ENCODE peak calls at places on chromosomes 11 and 22, in seven cellular contexts. One of them, this sample, is unnamed.
A peak's percentile ranks its signal among the peaks of the same experiment; 100 is the strongest.

GRCh38 chr11:13928566-13929251 is 33.8 kb upstream of the SPON1 start:
- DNase-seq in fibroblast of lung: peak; percentile 65
- DNase-seq in tibial artery: no peak
- DNase-seq in pancreas: no peak
- DNase-seq in neuronal stem cell: no peak
- DNase-seq in right lobe of liver: no peak
- DNase-seq in transverse colon: no peak
- DNase-seq in this sample: peak; percentile 63

GRCh38 chr11:1752907-1753425 is 2.6 kb upstream of the IFITM10 start:
- DNase-seq in fibroblast of lung: no peak
- DNase-seq in tibial artery: no peak
- DNase-seq in pancreas: no peak
- DNase-seq in neuronal stem cell: no peak
- DNase-seq in right lobe of liver: no peak
- DNase-seq in transverse colon: no peak
- DNase-seq in this sample: no peak

GRCh38 chr11:65116370-65117205 is 913 bp downstream of the ZNHIT2 start:
- DNase-seq in fibroblast of lung: peak; percentile 27
- DNase-seq in tibial artery: no peak
- DNase-seq in pancreas: peak; percentile 88
- DNase-seq in neuronal stem cell: no peak
- DNase-seq in right lobe of liver: peak; percentile 62
- DNase-seq in transverse colon: no peak
- DNase-seq in this sample: peak; percentile 75

GRCh38 chr22:20940904-20941385 is 23.7 kb downstream of the CRKL start:
- DNase-seq in fibroblast of lung: no peak
- DNase-seq in tibial artery: no peak
- DNase-seq in pancreas: no peak
- DNase-seq in neuronal stem cell: no peak
- DNase-seq in right lobe of liver: no peak
- DNase-seq in transverse colon: no peak
- DNase-seq in this sample: no peak

GRCh38 chr11:106624377-106624776 is 393.9 kb downstream of the GUCY1A2 start:
- DNase-seq in fibroblast of lung: peak; percentile 28
- DNase-seq in tibial artery: no peak
- DNase-seq in pancreas: no peak
- DNase-seq in neuronal stem cell: no peak
- DNase-seq in right lobe of liver: no peak
- DNase-seq in transverse colon: no peak
- DNase-seq in this sample: no peak

GRCh38 chr11:19321351-19321750 is 80.6 kb upstream of the E2F8 start:
- DNase-seq in fibroblast of lung: no peak
- DNase-seq in tibial artery: no peak
- DNase-seq in pancreas: no peak
- DNase-seq in neuronal stem cell: no peak
- DNase-seq in right lobe of liver: no peak
- DNase-seq in transverse colon: no peak
- DNase-seq in this sample: no peak

GRCh38 chr22:21448627-21449416 is 18.4 kb upstream of the TMEM191C start:
- DNase-seq in fibroblast of lung: no peak
- DNase-seq in tibial artery: no peak
- DNase-seq in pancreas: peak; percentile 54
- DNase-seq in neuronal stem cell: no peak
- DNase-seq in right lobe of liver: no peak
- DNase-seq in transverse colon: no peak
- DNase-seq in this sample: no peak

GRCh38 chr11:118791961-118792578 is 1.1 kb upstream of the DDX6 start:
- DNase-seq in fibroblast of lung: no peak
- DNase-seq in tibial artery: peak; percentile 43
- DNase-seq in pancreas: peak; percentile 89
- DNase-seq in neuronal stem cell: peak; percentile 20
- DNase-seq in right lobe of liver: peak; percentile 50
- DNase-seq in transverse colon: peak; percentile 45
- DNase-seq in this sample: no peak

GRCh38 chr22:25407859-25408229 is 156.6 kb upstream of the GRK3 start:
- DNase-seq in fibroblast of lung: no peak
- DNase-seq in tibial artery: no peak
- DNase-seq in pancreas: no peak
- DNase-seq in neuronal stem cell: no peak
- DNase-seq in right lobe of liver: no peak
- DNase-seq in transverse colon: no peak
- DNase-seq in this sample: no peak

GRCh38 chr11:105401269-105401809 is 208.5 kb upstream of the GRIA4 start:
- DNase-seq in fibroblast of lung: no peak
- DNase-seq in tibial artery: no peak
- DNase-seq in pancreas: no peak
- DNase-seq in neuronal stem cell: no peak
- DNase-seq in right lobe of liver: no peak
- DNase-seq in transverse colon: no peak
- DNase-seq in this sample: no peak
- H3K4me1 ChIP-seq in fibroblast of lung: no peaks in the 10 kb centered on the region
- H3K4me1 ChIP-seq in tibial artery: no peaks in the 10 kb centered on the region
- H3K4me1 ChIP-seq in pancreas: no peaks in the 10 kb centered on the region
- H3K4me1 ChIP-seq in neuronal stem cell: no peaks in the 10 kb centered on the region
- H3K4me1 ChIP-seq in right lobe of liver: no peaks in the 10 kb centered on the region
- H3K4me1 ChIP-seq in transverse colon: no peaks in the 10 kb centered on the region
- H3K4me1 ChIP-seq in this sample: no peaks in the 10 kb centered on the region

GRCh38 chr11:63911876-63912275 is 5.1 kb downstream of the RCOR2 start:
- DNase-seq in fibroblast of lung: no peak
- DNase-seq in tibial artery: no peak
- DNase-seq in pancreas: no peak
- DNase-seq in neuronal stem cell: no peak
- DNase-seq in right lobe of liver: no peak
- DNase-seq in transverse colon: no peak
- DNase-seq in this sample: no peak
- H3K4me1 ChIP-seq in fibroblast of lung: peaks cover 3% of the 10 kb centered on the region
- H3K4me1 ChIP-seq in tibial artery: peaks cover 56% of the 10 kb centered on the region
- H3K4me1 ChIP-seq in pancreas: peaks cover 8% of the 10 kb centered on the region
- H3K4me1 ChIP-seq in neuronal stem cell: peaks cover 38% of the 10 kb centered on the region
- H3K4me1 ChIP-seq in right lobe of liver: peaks cover 10% of the 10 kb centered on the region
- H3K4me1 ChIP-seq in transverse colon: peaks cover 19% of the 10 kb centered on the region
- H3K4me1 ChIP-seq in this sample: peaks cover 16% of the 10 kb centered on the region

DNA sequence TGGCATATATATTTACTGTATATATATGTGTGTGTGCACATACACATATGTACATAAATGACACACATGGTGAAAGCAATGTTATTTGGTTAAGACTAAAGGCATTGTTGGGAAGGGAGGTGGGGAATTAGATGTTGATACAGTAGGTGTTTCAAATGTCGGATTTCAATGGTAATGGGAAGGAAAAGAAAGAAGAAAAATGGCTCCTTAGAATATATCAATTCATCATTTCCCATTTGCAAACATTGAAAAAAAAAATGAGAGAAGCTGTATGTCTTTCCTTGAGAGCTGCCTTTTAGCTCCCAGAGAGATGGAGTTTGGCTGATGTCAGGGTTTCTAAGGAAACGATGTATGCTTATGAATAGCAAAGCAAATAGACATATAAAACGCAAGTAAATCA is 33.4 kb upstream of the ATXN10 start:
- DNase-seq in fibroblast of lung: no peak
- DNase-seq in tibial artery: no peak
- DNase-seq in pancreas: no peak
- DNase-seq in neuronal stem cell: no peak
- DNase-seq in right lobe of liver: no peak
- DNase-seq in transverse colon: no peak
- DNase-seq in this sample: no peak
- H3K4me1 ChIP-seq in fibroblast of lung: peaks cover 2% of the 10 kb centered on the region
- H3K4me1 ChIP-seq in tibial artery: no peaks in the 10 kb centered on the region
- H3K4me1 ChIP-seq in pancreas: no peaks in the 10 kb centered on the region
- H3K4me1 ChIP-seq in neuronal stem cell: peaks cover 4% of the 10 kb centered on the region
- H3K4me1 ChIP-seq in right lobe of liver: no peaks in the 10 kb centered on the region
- H3K4me1 ChIP-seq in transverse colon: no peaks in the 10 kb centered on the region
- H3K4me1 ChIP-seq in this sample: peaks cover 12% of the 10 kb centered on the region

GRCh38 chr11:46295996-46296519 is 18.6 kb downstream of the CREB3L1 start:
- DNase-seq in fibroblast of lung: no peak
- DNase-seq in tibial artery: no peak
- DNase-seq in pancreas: no peak
- DNase-seq in neuronal stem cell: no peak
- DNase-seq in right lobe of liver: no peak
- DNase-seq in transverse colon: no peak
- DNase-seq in this sample: no peak
- H3K4me1 ChIP-seq in fibroblast of lung: peaks cover 71% of the 10 kb centered on the region
- H3K4me1 ChIP-seq in tibial artery: peaks cover 40% of the 10 kb centered on the region
- H3K4me1 ChIP-seq in pancreas: peaks cover 4% of the 10 kb centered on the region
- H3K4me1 ChIP-seq in neuronal stem cell: peaks cover 6% of the 10 kb centered on the region
- H3K4me1 ChIP-seq in right lobe of liver: no peaks in the 10 kb centered on the region
- H3K4me1 ChIP-seq in transverse colon: peaks cover 33% of the 10 kb centered on the region
- H3K4me1 ChIP-seq in this sample: peaks cover 79% of the 10 kb centered on the region

GRCh38 chr11:128906185-128907065 is 15.3 kb downstream of the KCNJ5 start:
- DNase-seq in fibroblast of lung: no peak
- DNase-seq in tibial artery: no peak
- DNase-seq in pancreas: no peak
- DNase-seq in neuronal stem cell: no peak
- DNase-seq in right lobe of liver: no peak
- DNase-seq in transverse colon: no peak
- DNase-seq in this sample: no peak

GRCh38 chr11:128903248-128904041 is 12.3 kb downstream of the KCNJ5 start:
- DNase-seq in fibroblast of lung: no peak
- DNase-seq in tibial artery: peak; percentile 70
- DNase-seq in pancreas: no peak
- DNase-seq in neuronal stem cell: no peak
- DNase-seq in right lobe of liver: peak; percentile 47
- DNase-seq in transverse colon: peak; percentile 30
- DNase-seq in this sample: no peak

GRCh38 chr11:128905345-128906184 is 14.4 kb downstream of the KCNJ5 start:
- DNase-seq in fibroblast of lung: peak; percentile 60
- DNase-seq in tibial artery: no peak
- DNase-seq in pancreas: peak; percentile 76
- DNase-seq in neuronal stem cell: no peak
- DNase-seq in right lobe of liver: no peak
- DNase-seq in transverse colon: peak; percentile 43
- DNase-seq in this sample: peak; percentile 51

GRCh38 chr11:128904303-128904871 is 13.2 kb downstream of the KCNJ5 start:
- DNase-seq in fibroblast of lung: no peak
- DNase-seq in tibial artery: no peak
- DNase-seq in pancreas: no peak
- DNase-seq in neuronal stem cell: no peak
- DNase-seq in right lobe of liver: no peak
- DNase-seq in transverse colon: no peak
- DNase-seq in this sample: no peak

DNA sequence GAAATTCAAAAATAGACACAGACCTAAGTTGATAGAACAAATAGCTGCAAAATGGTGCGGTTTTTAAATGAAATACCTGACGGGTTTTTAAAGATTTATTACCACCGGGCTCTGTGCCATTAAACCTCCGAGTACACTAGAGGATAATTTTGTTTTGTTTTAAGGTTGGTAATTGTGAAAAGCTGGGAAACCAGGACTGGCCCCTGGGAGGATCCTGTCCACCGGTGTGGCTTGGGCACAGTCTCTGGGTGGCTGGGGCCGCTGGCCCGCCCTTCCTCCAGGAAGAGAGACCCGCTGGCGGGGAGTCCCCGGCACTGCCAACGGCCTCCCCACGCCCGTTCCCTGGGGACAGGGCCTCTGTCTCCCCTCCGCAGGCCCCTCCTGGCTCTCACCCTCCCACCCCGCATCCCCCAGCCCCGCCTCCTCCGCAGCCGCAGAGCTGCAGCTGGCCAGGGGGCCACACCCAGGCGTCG is 13.8 kb downstream of the KCNJ5 start:
- DNase-seq in fibroblast of lung: peak; percentile 55
- DNase-seq in tibial artery: no peak
- DNase-seq in pancreas: peak; percentile 80
- DNase-seq in neuronal stem cell: no peak
- DNase-seq in right lobe of liver: no peak
- DNase-seq in transverse colon: peak; percentile 55
- DNase-seq in this sample: peak; percentile 21
- H3K4me1 ChIP-seq in fibroblast of lung: peaks cover 31% of the 10 kb centered on the region
- H3K4me1 ChIP-seq in tibial artery: peaks cover 28% of the 10 kb centered on the region
- H3K4me1 ChIP-seq in pancreas: peaks cover 39% of the 10 kb centered on the region
- H3K4me1 ChIP-seq in neuronal stem cell: peaks cover 8% of the 10 kb centered on the region
- H3K4me1 ChIP-seq in right lobe of liver: peaks cover 25% of the 10 kb centered on the region
- H3K4me1 ChIP-seq in transverse colon: peaks cover 21% of the 10 kb centered on the region
- H3K4me1 ChIP-seq in this sample: peaks cover 24% of the 10 kb centered on the region

GRCh38 chr22:42920101-42920820 is 63.2 kb upstream of the ARFGAP3 start:
- DNase-seq in fibroblast of lung: no peak
- DNase-seq in tibial artery: no peak
- DNase-seq in pancreas: peak; percentile 35
- DNase-seq in neuronal stem cell: no peak
- DNase-seq in right lobe of liver: no peak
- DNase-seq in transverse colon: no peak
- DNase-seq in this sample: peak; percentile 89

GRCh38 chr22:42922374-42923177 is 65.5 kb upstream of the ARFGAP3 start:
- DNase-seq in fibroblast of lung: no peak
- DNase-seq in tibial artery: no peak
- DNase-seq in pancreas: peak; percentile 64
- DNase-seq in neuronal stem cell: no peak
- DNase-seq in right lobe of liver: peak; percentile 60
- DNase-seq in transverse colon: no peak
- DNase-seq in this sample: no peak

GRCh38 chr22:42918500-42918899 is 61.4 kb upstream of the ARFGAP3 start:
- DNase-seq in fibroblast of lung: no peak
- DNase-seq in tibial artery: no peak
- DNase-seq in pancreas: no peak
- DNase-seq in neuronal stem cell: no peak
- DNase-seq in right lobe of liver: no peak
- DNase-seq in transverse colon: no peak
- DNase-seq in this sample: no peak

GRCh38 chr22:42919199-42919598 is 62.1 kb upstream of the ARFGAP3 start:
- DNase-seq in fibroblast of lung: no peak
- DNase-seq in tibial artery: no peak
- DNase-seq in pancreas: no peak
- DNase-seq in neuronal stem cell: no peak
- DNase-seq in right lobe of liver: no peak
- DNase-seq in transverse colon: no peak
- DNase-seq in this sample: peak; percentile 45

GRCh38 chr22:42921301-42921700 is 64.2 kb upstream of the ARFGAP3 start:
- DNase-seq in fibroblast of lung: no peak
- DNase-seq in tibial artery: no peak
- DNase-seq in pancreas: no peak
- DNase-seq in neuronal stem cell: no peak
- DNase-seq in right lobe of liver: no peak
- DNase-seq in transverse colon: no peak
- DNase-seq in this sample: no peak
- H3K4me1 ChIP-seq in fibroblast of lung: peaks cover 12% of the 10 kb centered on the region
- H3K4me1 ChIP-seq in tibial artery: peaks cover 78% of the 10 kb centered on the region
- H3K4me1 ChIP-seq in pancreas: peaks cover 79% of the 10 kb centered on the region
- H3K4me1 ChIP-seq in neuronal stem cell: peaks cover 6% of the 10 kb centered on the region
- H3K4me1 ChIP-seq in right lobe of liver: peaks cover 12% of the 10 kb centered on the region
- H3K4me1 ChIP-seq in transverse colon: peaks cover 15% of the 10 kb centered on the region
- H3K4me1 ChIP-seq in this sample: peaks cover 26% of the 10 kb centered on the region

This sample was measured in adipocyte.